ENCODE peak calls at places on chromosomes 11 and 22, in seven cellular contexts. P is suprapubic skin, I is spleen, R is gastrocnemius medialis, J is HFF-Myc, G is psoas muscle, E is left ventricle myocardium inferior. M is an unnamed sample.

GRCh38 chr22:44881624-44882023 is 128.2 kb downstream of the PHF21B start:
- DNase-seq in R (no peak), G (peak; percentile 15), J (no peak), I (peak; percentile 45), E (no peak), P (peak; percentile 59), M (no peak)

GRCh38 chr22:49240472-49240871 is 587.2 kb downstream of the BRD1 start:
- DNase-seq in I (peak; percentile 70), G (no peak), P (peak; percentile 72), J (no peak), E (no peak), R (no peak), M (no peak)

GRCh38 chr11:63882555-63883242 is 34.3 kb downstream of the RCOR2 start:
- DNase-seq in R (no peak), G (no peak), P (no peak), I (peak; percentile 81), E (peak; percentile 23), J (no peak), M (no peak)

GRCh38 chr11:36451681-36452080 is 58.4 kb downstream of the TRAF6 start:
- DNase-seq in G (no peak), I (no peak), J (no peak), R (no peak), E (no peak), P (no peak), M (no peak)

GRCh38 chr22:21650823-21651520 is 8.9 kb downstream of the SDF2L1 start:
- DNase-seq in E (no peak), J (no peak), G (no peak), I (no peak), R (no peak), P (no peak), M (no peak)

GRCh38 chr11:12154871-12155668 is 44.7 kb downstream of the MICAL2 start:
- DNase-seq in E (no peak), J (no peak), R (no peak), I (peak; percentile 21), G (no peak), P (no peak), M (no peak)

GRCh38 chr11:65695459-65696241 is 16.4 kb upstream of the KAT5 start:
- DNase-seq in I (no peak), P (no peak), J (no peak), G (no peak), R (no peak), E (no peak), M (no peak)

GRCh38 chr11:132874638-132875037 is 657.7 kb downstream of the OPCML start:
- DNase-seq in I (no peak), G (no peak), E (no peak), P (no peak), R (no peak), J (no peak), M (no peak)

GRCh38 chr22:37804886-37805857 is 2.6 kb upstream of the GCAT start:
- DNase-seq in E (peak; percentile 92), R (peak; percentile 80), G (peak; percentile 96), J (peak; percentile 41), P (peak; percentile 96), I (peak; percentile 92), M (peak; percentile 66)

GRCh38 chr11:1155274-1155693 is 2.5 kb upstream of the MUC5AC start:
- DNase-seq in J (no peak), G (no peak), E (no peak), P (no peak), I (no peak), R (no peak), M (no peak)

GRCh38 chr22:49770454-49771265 is 57.0 kb downstream of the BRD1 start:
- DNase-seq in P (no peak), G (peak; percentile 49), J (no peak), R (no peak), E (peak; percentile 9), I (peak; percentile 69), M (no peak)

GRCh38 chr11:130947889-130948288 is 31.6 kb upstream of the SNX19 start:
- DNase-seq in E (no peak), G (no peak), J (no peak), R (no peak), P (no peak), I (no peak), M (no peak)

GRCh38 chr11:118608268-118609214 is 1.1 kb downstream of the PHLDB1 start:
- DNase-seq in P (peak; percentile 94), G (peak; percentile 91), E (peak; percentile 79), J (no peak), R (peak; percentile 55), I (peak; percentile 90), M (peak; percentile 73)

GRCh38 chr11:48037709-48038468 is 57.5 kb downstream of the PTPRJ start:
- DNase-seq in J (peak; percentile 31), R (peak; percentile 45), G (no peak), E (no peak), I (peak; percentile 30), P (no peak), M (peak; percentile 39)

GRCh38 chr22:22425366-22425765 is 83.2 kb downstream of the ZNF280B start:
- DNase-seq in J (no peak), E (no peak), G (no peak), I (no peak), R (no peak), P (no peak), M (no peak)

GRCh38 chr11:93724090-93724489 is 17.2 kb downstream of the TAF1D start:
- DNase-seq in J (no peak), E (no peak), I (no peak), R (no peak), P (no peak), G (no peak), M (no peak)

GRCh38 chr22:32204856-32205722 is at the start of gene RFPL2:
- DNase-seq in J (no peak), R (no peak), P (no peak), E (no peak), I (no peak), G (no peak), M (no peak)

GRCh38 chr11:75474878-75475766 is 42.1 kb upstream of the KLHL35 start:
- DNase-seq in G (peak; percentile 84), P (no peak), R (no peak), E (peak; percentile 66), I (peak; percentile 87), J (no peak), M (no peak)

GRCh38 chr11:130528301-130528651 is 79.8 kb downstream of the ADAMTS15 start:
- DNase-seq in I (no peak), E (no peak), J (no peak), G (no peak), P (no peak), R (no peak), M (no peak)

GRCh38 chr11:637593-638507 is 781 bp downstream of the DRD4 start:
- DNase-seq in G (peak; percentile 51), R (no peak), I (no peak), J (no peak), E (no peak), P (no peak), M (no peak)

GRCh38 chr11:22449441-22449840 is 111.3 kb downstream of the SLC17A6 start:
- DNase-seq in J (no peak), R (no peak), P (no peak), I (no peak), G (no peak), E (no peak), M (no peak)

GRCh38 chr11:130916910-130917309 is 631 bp upstream of the SNX19 start:
- DNase-seq in R (no peak), P (no peak), I (peak; percentile 78), E (no peak), J (no peak), G (no peak), M (no peak)

GRCh38 chr11:102577182-102577581 is 46.6 kb upstream of the MMP7 start:
- DNase-seq in I (no peak), P (no peak), J (no peak), G (no peak), R (no peak), E (no peak), M (no peak)

GRCh38 chr22:48156603-48157355 is 1394.3 kb downstream of the TBC1D22A start:
- DNase-seq in E (no peak), G (no peak), J (no peak), I (no peak), R (no peak), P (no peak), M (no peak)
- TF ChIP-seq CTCF in E (no peak), G (no peak), J (no peak), I (no peak), R (no peak), P (no peak), M (no peak)

GRCh38 chr11:20739004-20739612 is 69.7 kb downstream of the NELL1 start:
- DNase-seq in P (no peak), E (no peak), R (no peak), J (no peak), G (no peak), I (no peak), M (no peak)
- TF ChIP-seq CTCF in P (no peak), E (no peak), R (no peak), J (no peak), G (no peak), I (no peak), M (no peak)

GRCh38 chr11:8794677-8795103 is 112.1 kb downstream of the RPL27A start:
- DNase-seq in G (no peak), J (no peak), R (no peak), P (peak; percentile 50), I (no peak), E (no peak), M (no peak)
- TF ChIP-seq CTCF in G (peak; percentile 29), J (peak; percentile 24), R (no peak), P (no peak), I (peak; percentile 56), E (peak; percentile 67), M (no peak)

GRCh38 chr11:3382613-3383275 is 3.8 kb upstream of the ZNF195 start:
- DNase-seq in G (no peak), I (no peak), E (no peak), J (no peak), R (no peak), P (no peak), M (no peak)
- TF ChIP-seq CTCF in G (no peak), I (no peak), E (no peak), J (no peak), R (no peak), P (no peak), M (no peak)